ENCODE peak calls at places on chromosomes 6 and 20, in ten cellular contexts. X, S, K, N, Y, U, G, D, W and E are unnamed samples.

GRCh38 chr20:33793011-33793931 is 17.9 kb upstream of the CHMP4B start:
- DNase-seq in X (peak), S (no peak), K (peak), N (no peak), Y (no peak), U (no peak), G (no peak), D (no peak), W (no peak), E (no peak)

GRCh38 chr6:161372422-161372793 is 98.5 kb upstream of the AGPAT4 start:
- DNase-seq in X (no peak), S (no peak), K (no peak), N (no peak), Y (no peak), U (no peak), G (no peak), D (no peak), W (no peak), E (no peak)

GRCh38 chr6:125811259-125811658 is 20.5 kb downstream of the NCOA7 start:
- DNase-seq in X (no peak), S (no peak), K (no peak), N (no peak), Y (no peak), U (no peak), G (no peak), D (no peak), W (no peak), E (no peak)

GRCh38 chr6:154450498-154450897 is 60.0 kb downstream of the CNKSR3 start:
- DNase-seq in X (no peak), S (no peak), K (no peak), N (no peak), Y (no peak), U (no peak), G (no peak), D (no peak), W (no peak), E (no peak)

GRCh38 chr6:98775205-98775604 is 59.2 kb upstream of the POU3F2 start:
- DNase-seq in X (no peak), S (no peak), K (no peak), N (no peak), Y (no peak), U (no peak), G (no peak), D (no peak), W (no peak), E (no peak)

GRCh38 chr6:404685-405423 is 13.3 kb downstream of the IRF4 start:
- DNase-seq in X (no peak), S (no peak), K (no peak), N (peak), Y (peak), U (no peak), G (no peak), D (no peak), W (no peak), E (no peak)

GRCh38 chr6:44831002-44831610 is 443.6 kb downstream of the CDC5L start:
- DNase-seq in X (peak), S (no peak), K (peak), N (no peak), Y (no peak), U (no peak), G (no peak), D (no peak), W (peak), E (no peak)

GRCh38 chr20:39289316-39289715 is 327.2 kb downstream of the DHX35 start:
- DNase-seq in X (no peak), S (no peak), K (no peak), N (no peak), Y (no peak), U (no peak), G (no peak), D (no peak), W (peak), E (no peak)

GRCh38 chr6:8506123-8506522 is 70.8 kb upstream of the SLC35B3 start:
- DNase-seq in X (no peak), S (no peak), K (no peak), N (no peak), Y (no peak), U (no peak), G (no peak), D (no peak), W (no peak), E (no peak)

GRCh38 chr6:97000138-97000537 is 75.6 kb downstream of the KLHL32 start:
- DNase-seq in X (no peak), S (no peak), K (no peak), N (no peak), Y (no peak), U (no peak), G (no peak), D (no peak), W (no peak), E (no peak)

GRCh38 chr6:16337280-16337975 is 99.0 kb downstream of the GMPR start:
- DNase-seq in X (peak), S (no peak), K (peak), N (no peak), Y (no peak), U (peak), G (no peak), D (peak), W (peak), E (no peak)

GRCh38 chr6:152441892-152442291 is 195.3 kb downstream of the SYNE1 start:
- DNase-seq in X (no peak), S (no peak), K (no peak), N (no peak), Y (no peak), U (no peak), G (no peak), D (no peak), W (no peak), E (no peak)

GRCh38 chr6:37580164-37580955 is 80.7 kb upstream of the CCDC167 start:
- DNase-seq in X (no peak), S (no peak), K (no peak), N (no peak), Y (no peak), U (no peak), G (no peak), D (no peak), W (no peak), E (no peak)

GRCh38 chr20:18011951-18012645 is 43.3 kb downstream of the MGME1 start:
- DNase-seq in X (no peak), S (no peak), K (no peak), N (no peak), Y (no peak), U (no peak), G (no peak), D (no peak), W (no peak), E (no peak)

GRCh38 chr6:97705568-97705967 is 422.6 kb upstream of the MMS22L start:
- DNase-seq in X (peak), S (no peak), K (peak), N (no peak), Y (no peak), U (peak), G (no peak), D (no peak), W (no peak), E (no peak)

GRCh38 chr20:17642404-17643269 is 39.4 kb downstream of the RRBP1 start:
- DNase-seq in X (no peak), S (no peak), K (no peak), N (no peak), Y (no peak), U (no peak), G (no peak), D (no peak), W (no peak), E (no peak)

GRCh38 chr6:43052842-43053544 is 658 bp downstream of the CUL7 start:
- DNase-seq in X (no peak), S (peak), K (peak), N (peak), Y (peak), U (no peak), G (no peak), D (peak), W (no peak), E (peak)

GRCh38 chr6:168525114-168525513 is 84.1 kb downstream of the SMOC2 start:
- DNase-seq in X (no peak), S (no peak), K (no peak), N (no peak), Y (no peak), U (no peak), G (no peak), D (no peak), W (peak), E (no peak)

GRCh38 chr20:51275816-51276215 is 252.9 kb upstream of the KCNG1 start:
- DNase-seq in X (peak), S (no peak), K (peak), N (no peak), Y (no peak), U (peak), G (no peak), D (no peak), W (no peak), E (peak)

GRCh38 chr6:110328231-110328630 is 29.9 kb downstream of the METTL24 start:
- DNase-seq in X (peak), S (no peak), K (no peak), N (no peak), Y (no peak), U (no peak), G (no peak), D (no peak), W (no peak), E (no peak)

GRCh38 chr6:166040292-166040691 is 127.4 kb downstream of the TBXT start:
- DNase-seq in X (no peak), S (no peak), K (no peak), N (no peak), Y (no peak), U (no peak), G (no peak), D (no peak), W (no peak), E (no peak)

GRCh38 chr6:38427492-38428210 is 212.1 kb downstream of the BTBD9 start:
- DNase-seq in X (no peak), S (no peak), K (no peak), N (no peak), Y (no peak), U (no peak), G (no peak), D (no peak), W (no peak), E (no peak)

GRCh38 chr6:133890941-133891813 is 2.3 kb downstream of the TCF21 start:
- DNase-seq in X (peak), S (peak), K (peak), N (peak), Y (peak), U (no peak), G (no peak), D (no peak), W (no peak), E (peak)

GRCh38 chr20:32820000-32820697 is 395 bp downstream of the MAPRE1 start:
- DNase-seq in X (peak), S (peak), K (peak), N (peak), Y (peak), U (peak), G (peak), D (peak), W (peak), E (peak)